ENCODE peak calls at places on chromosomes 3 and 15, in ten cellular contexts. C is frontal cortex; W is Ammon's horn; T is T1000; A is HFFc6; Q is esophagus muscularis mucosa; F is NCI-H146; P is NCI-H2029; L is ecto neural progenitor cell; D is activated T-helper 9 cell treated with anti-CD3 and anti-CD28 coated beads, Interleukin-2, amount 50 U/mL, for 16 hours. Z is an unnamed sample.

GRCh38 chr15:39466428-39466827 is 114.5 kb upstream of the THBS1 start:
- DNase-seq in A (peak), D (no peak), L (no peak), P (no peak), T (no peak), C (no peak), F (no peak), W (no peak), Q (peak), Z (no peak)

GRCh38 chr15:66951976-66952375 is 113.4 kb upstream of the SMAD3 start:
- DNase-seq in F (no peak), D (no peak), W (no peak), L (no peak), P (no peak), C (no peak), Q (no peak), A (no peak), T (no peak), Z (no peak)

GRCh38 chr15:44147636-44148035 is 47.4 kb downstream of the FRMD5 start:
- DNase-seq in W (no peak), Q (no peak), P (no peak), T (no peak), L (no peak), C (no peak), F (no peak), D (no peak), A (no peak), Z (no peak)

GRCh38 chr15:74833376-74834107 is 7.1 kb downstream of the CPLX3 start:
- DNase-seq in Q (no peak), L (no peak), C (no peak), A (no peak), F (no peak), W (peak), D (no peak), P (no peak), T (no peak), Z (no peak)

GRCh38 chr15:29613951-29614382 is 208.3 kb downstream of the TJP1 start:
- DNase-seq in D (no peak), L (no peak), P (peak), T (no peak), A (no peak), Q (no peak), W (no peak), C (no peak), F (peak), Z (peak)

GRCh38 chr15:70833897-70834765 is 19.8 kb downstream of the LARP6 start:
- DNase-seq in A (peak), P (peak), T (peak), Q (peak), D (no peak), C (no peak), W (no peak), L (no peak), F (peak), Z (no peak)

GRCh38 chr15:20367093-20367492 is 174.5 kb downstream of the GOLGA6L6 start:
- DNase-seq in T (no peak), W (no peak), D (no peak), P (no peak), F (no peak), C (no peak), A (no peak), L (no peak), Q (no peak), Z (no peak)

GRCh38 chr3:125148016-125148812 is 64.3 kb downstream of the SLC12A8 start:
- DNase-seq in F (no peak), Q (no peak), C (no peak), T (no peak), L (no peak), A (no peak), P (no peak), W (no peak), D (no peak), Z (no peak)

GRCh38 chr3:50430950-50431435 is 71.7 kb upstream of the TMEM115 start:
- DNase-seq in F (no peak), Q (no peak), D (no peak), W (no peak), L (no peak), T (no peak), P (no peak), C (no peak), A (no peak), Z (no peak)

GRCh38 chr3:117408811-117409210 is 699.2 kb downstream of the TUSC7 start:
- DNase-seq in T (no peak), L (no peak), W (no peak), Q (no peak), D (no peak), C (no peak), A (no peak), F (no peak), P (no peak), Z (no peak)

GRCh38 chr3:177589921-177590336 is 392.6 kb upstream of the TBL1XR1 start:
- DNase-seq in C (no peak), L (no peak), F (peak), Q (no peak), W (no peak), A (peak), P (peak), T (peak), D (no peak), Z (peak)

GRCh38 chr3:48543271-48543866 is 13.2 kb downstream of the PFKFB4 start:
- DNase-seq in W (no peak), D (no peak), C (no peak), Q (no peak), L (no peak), F (no peak), T (no peak), A (no peak), P (no peak), Z (no peak)

GRCh38 chr3:167520656-167521360 is 47.0 kb upstream of the SERPINI2 start:
- DNase-seq in F (no peak), W (no peak), A (no peak), T (no peak), D (no peak), Q (no peak), L (no peak), P (no peak), C (no peak), Z (no peak)

GRCh38 chr3:167814441-167814951 is 79.0 kb downstream of the SERPINI1 start:
- DNase-seq in A (peak), L (no peak), C (peak), F (no peak), W (peak), Q (no peak), D (no peak), P (peak), T (no peak), Z (peak)

GRCh38 chr3:16013563-16013962 is 160.9 kb upstream of the GALNT15 start:
- DNase-seq in A (no peak), T (no peak), Q (no peak), L (no peak), P (no peak), D (no peak), C (no peak), W (no peak), F (no peak), Z (no peak)

GRCh38 chr3:12253521-12253920 is 35.3 kb upstream of the PPARG start:
- DNase-seq in D (no peak), A (no peak), P (no peak), T (no peak), F (no peak), Q (no peak), C (no peak), W (no peak), L (no peak), Z (no peak)

GRCh38 chr15:47066386-47066785 is 650.9 kb upstream of the SEMA6D start:
- DNase-seq in T (no peak), P (no peak), F (no peak), Q (no peak), C (no peak), L (no peak), D (no peak), A (no peak), W (no peak), Z (no peak)

GRCh38 chr3:69320867-69321266 is 65.0 kb downstream of the FRMD4B start:
- DNase-seq in F (no peak), W (peak), Q (no peak), L (no peak), A (no peak), P (no peak), C (no peak), T (no peak), D (no peak), Z (no peak)

GRCh38 chr3:148847351-148847750 is 17.7 kb upstream of the CPA3 start:
- DNase-seq in T (no peak), D (no peak), A (no peak), Q (no peak), P (no peak), F (no peak), W (no peak), L (no peak), C (no peak), Z (no peak)

GRCh38 chr3:53193466-53194217 is 32.6 kb downstream of the PRKCD start:
- DNase-seq in W (no peak), L (peak), T (no peak), P (no peak), A (no peak), F (no peak), C (no peak), D (no peak), Q (no peak), Z (no peak)

GRCh38 chr15:76150971-76151598 is 91.3 kb downstream of the TMEM266 start:
- DNase-seq in L (peak), D (peak), A (peak), F (peak), C (peak), T (peak), Q (peak), P (peak), W (peak), Z (peak)

GRCh38 chr3:118637866-118638265 is 396.8 kb downstream of the IGSF11 start:
- DNase-seq in T (no peak), L (no peak), Q (no peak), F (no peak), P (no peak), A (no peak), W (peak), C (peak), D (no peak), Z (no peak)

GRCh38 chr3:28118087-28118486 is 123.3 kb upstream of the CMC1 start:
- DNase-seq in T (no peak), W (no peak), C (no peak), D (no peak), Q (no peak), A (no peak), F (no peak), P (no peak), L (no peak), Z (no peak)

GRCh38 chr15:23866832-23867231 is 179.7 kb upstream of the NDN start:
- DNase-seq in L (no peak), T (no peak), D (no peak), F (no peak), W (peak), P (no peak), Q (no peak), A (no peak), C (peak), Z (no peak)